ENCODE peak calls at places on chromosomes 13 and 19, in ten cellular contexts. One of them, this sample, is unnamed.

GRCh38 chr13:28494861-28495585 is at the start of gene FLT1:
- DNase-seq in activated naive CD4-positive, alpha-beta T cell treated with anti-CD3 and anti-CD28 coated beads, Interleukin-2, amount 10 ng/mL, durations not matched to agents 7 days and 5 days: peak; percentile 63
- DNase-seq in bronchial epithelial cell: no peak
- DNase-seq in naive B cell: peak; percentile 36
- DNase-seq in H54: no peak
- DNase-seq in hepatocyte: peak; percentile 60
- DNase-seq in putamen: peak; percentile 15
- DNase-seq in fibroblast of mammary gland: no peak
- DNase-seq in GM23338: peak; percentile 93
- DNase-seq in fibroblast of the conjunctiva: no peak
- DNase-seq in this sample: no peak

GRCh38 chr13:74288361-74288911 is 154.2 kb upstream of the KLF12 start:
- DNase-seq in activated naive CD4-positive, alpha-beta T cell treated with anti-CD3 and anti-CD28 coated beads, Interleukin-2, amount 10 ng/mL, durations not matched to agents 7 days and 5 days: peak; percentile 42
- DNase-seq in bronchial epithelial cell: peak; percentile 46
- DNase-seq in naive B cell: peak; percentile 50
- DNase-seq in H54: no peak
- DNase-seq in hepatocyte: peak; percentile 46
- DNase-seq in putamen: peak; percentile 32
- DNase-seq in fibroblast of mammary gland: no peak
- DNase-seq in GM23338: peak; percentile 46
- DNase-seq in fibroblast of the conjunctiva: no peak
- DNase-seq in this sample: peak; percentile 67

GRCh38 chr19:32224371-32225244 is 120.8 kb upstream of the ZNF507 start:
- DNase-seq in activated naive CD4-positive, alpha-beta T cell treated with anti-CD3 and anti-CD28 coated beads, Interleukin-2, amount 10 ng/mL, durations not matched to agents 7 days and 5 days: peak; percentile 63
- DNase-seq in bronchial epithelial cell: peak; percentile 10
- DNase-seq in naive B cell: peak; percentile 42
- DNase-seq in H54: peak; percentile 63
- DNase-seq in hepatocyte: peak; percentile 77
- DNase-seq in putamen: peak; percentile 22
- DNase-seq in fibroblast of mammary gland: peak; percentile 35
- DNase-seq in GM23338: peak; percentile 72
- DNase-seq in fibroblast of the conjunctiva: peak; percentile 2
- DNase-seq in this sample: peak; percentile 38

GRCh38 chr19:33501957-33502356 is 19.6 kb downstream of the PEPD start:
- DNase-seq in activated naive CD4-positive, alpha-beta T cell treated with anti-CD3 and anti-CD28 coated beads, Interleukin-2, amount 10 ng/mL, durations not matched to agents 7 days and 5 days: no peak
- DNase-seq in bronchial epithelial cell: no peak
- DNase-seq in naive B cell: no peak
- DNase-seq in H54: no peak
- DNase-seq in hepatocyte: no peak
- DNase-seq in putamen: no peak
- DNase-seq in fibroblast of mammary gland: no peak
- DNase-seq in GM23338: no peak
- DNase-seq in fibroblast of the conjunctiva: no peak
- DNase-seq in this sample: no peak

GRCh38 chr13:20144141-20144850 is 16.6 kb downstream of the GJA3 start:
- DNase-seq in activated naive CD4-positive, alpha-beta T cell treated with anti-CD3 and anti-CD28 coated beads, Interleukin-2, amount 10 ng/mL, durations not matched to agents 7 days and 5 days: no peak
- DNase-seq in bronchial epithelial cell: no peak
- DNase-seq in naive B cell: no peak
- DNase-seq in H54: no peak
- DNase-seq in hepatocyte: no peak
- DNase-seq in putamen: no peak
- DNase-seq in fibroblast of mammary gland: no peak
- DNase-seq in GM23338: no peak
- DNase-seq in fibroblast of the conjunctiva: no peak
- DNase-seq in this sample: no peak

GRCh38 chr13:94711561-94712286 is 621 bp downstream of the SOX21 start:
- DNase-seq in activated naive CD4-positive, alpha-beta T cell treated with anti-CD3 and anti-CD28 coated beads, Interleukin-2, amount 10 ng/mL, durations not matched to agents 7 days and 5 days: peak; percentile 34
- DNase-seq in bronchial epithelial cell: no peak
- DNase-seq in naive B cell: no peak
- DNase-seq in H54: no peak
- DNase-seq in hepatocyte: peak; percentile 46
- DNase-seq in putamen: no peak
- DNase-seq in fibroblast of mammary gland: peak; percentile 28
- DNase-seq in GM23338: peak; percentile 56
- DNase-seq in fibroblast of the conjunctiva: no peak
- DNase-seq in this sample: no peak

GRCh38 chr13:43261018-43261417 is 237.6 kb downstream of the DNAJC15 start:
- DNase-seq in activated naive CD4-positive, alpha-beta T cell treated with anti-CD3 and anti-CD28 coated beads, Interleukin-2, amount 10 ng/mL, durations not matched to agents 7 days and 5 days: no peak
- DNase-seq in bronchial epithelial cell: peak; percentile 63
- DNase-seq in naive B cell: no peak
- DNase-seq in H54: no peak
- DNase-seq in hepatocyte: no peak
- DNase-seq in putamen: no peak
- DNase-seq in fibroblast of mammary gland: peak; percentile 85
- DNase-seq in GM23338: no peak
- DNase-seq in fibroblast of the conjunctiva: no peak
- DNase-seq in this sample: no peak

GRCh38 chr19:47106819-47107200 is 6.8 kb downstream of the ZC3H4 start:
- DNase-seq in activated naive CD4-positive, alpha-beta T cell treated with anti-CD3 and anti-CD28 coated beads, Interleukin-2, amount 10 ng/mL, durations not matched to agents 7 days and 5 days: no peak
- DNase-seq in bronchial epithelial cell: no peak
- DNase-seq in naive B cell: no peak
- DNase-seq in H54: no peak
- DNase-seq in hepatocyte: no peak
- DNase-seq in putamen: no peak
- DNase-seq in fibroblast of mammary gland: peak; percentile 84
- DNase-seq in GM23338: no peak
- DNase-seq in fibroblast of the conjunctiva: no peak
- DNase-seq in this sample: no peak

GRCh38 chr13:64529874-64530485 is 2700.2 kb downstream of the PCDH9 start:
- DNase-seq in activated naive CD4-positive, alpha-beta T cell treated with anti-CD3 and anti-CD28 coated beads, Interleukin-2, amount 10 ng/mL, durations not matched to agents 7 days and 5 days: no peak
- DNase-seq in bronchial epithelial cell: no peak
- DNase-seq in naive B cell: peak; percentile 3
- DNase-seq in H54: no peak
- DNase-seq in hepatocyte: peak; percentile 7
- DNase-seq in putamen: no peak
- DNase-seq in fibroblast of mammary gland: peak; percentile 14
- DNase-seq in GM23338: peak; percentile 73
- DNase-seq in fibroblast of the conjunctiva: no peak
- DNase-seq in this sample: no peak

GRCh38 chr19:50003810-50004419 is 21.3 kb downstream of the VRK3 start:
- DNase-seq in activated naive CD4-positive, alpha-beta T cell treated with anti-CD3 and anti-CD28 coated beads, Interleukin-2, amount 10 ng/mL, durations not matched to agents 7 days and 5 days: peak; percentile 38
- DNase-seq in bronchial epithelial cell: peak; percentile 91
- DNase-seq in naive B cell: no peak
- DNase-seq in H54: peak; percentile 97
- DNase-seq in hepatocyte: peak; percentile 40
- DNase-seq in putamen: no peak
- DNase-seq in fibroblast of mammary gland: peak; percentile 80
- DNase-seq in GM23338: no peak
- DNase-seq in fibroblast of the conjunctiva: peak; percentile 90
- DNase-seq in this sample: no peak

GRCh38 chr13:46896346-46897138 is at the start of gene HTR2A:
- DNase-seq in activated naive CD4-positive, alpha-beta T cell treated with anti-CD3 and anti-CD28 coated beads, Interleukin-2, amount 10 ng/mL, durations not matched to agents 7 days and 5 days: peak; percentile 27
- DNase-seq in bronchial epithelial cell: no peak
- DNase-seq in naive B cell: no peak
- DNase-seq in H54: no peak
- DNase-seq in hepatocyte: peak; percentile 14
- DNase-seq in putamen: no peak
- DNase-seq in fibroblast of mammary gland: peak; percentile 48
- DNase-seq in GM23338: peak; percentile 12
- DNase-seq in fibroblast of the conjunctiva: no peak
- DNase-seq in this sample: no peak

GRCh38 chr19:15107056-15108010 is at the start of gene SYDE1:
- DNase-seq in activated naive CD4-positive, alpha-beta T cell treated with anti-CD3 and anti-CD28 coated beads, Interleukin-2, amount 10 ng/mL, durations not matched to agents 7 days and 5 days: no peak
- DNase-seq in bronchial epithelial cell: no peak
- DNase-seq in naive B cell: no peak
- DNase-seq in H54: peak; percentile 83
- DNase-seq in hepatocyte: peak; percentile 66
- DNase-seq in putamen: no peak
- DNase-seq in fibroblast of mammary gland: peak; percentile 45
- DNase-seq in GM23338: peak; percentile 92
- DNase-seq in fibroblast of the conjunctiva: peak; percentile 31
- DNase-seq in this sample: peak; percentile 4

GRCh38 chr19:39390460-39390758 is 497 bp downstream of the PAF1 start:
- DNase-seq in activated naive CD4-positive, alpha-beta T cell treated with anti-CD3 and anti-CD28 coated beads, Interleukin-2, amount 10 ng/mL, durations not matched to agents 7 days and 5 days: peak; percentile 89
- DNase-seq in bronchial epithelial cell: peak; percentile 72
- DNase-seq in naive B cell: no peak
- DNase-seq in H54: no peak
- DNase-seq in hepatocyte: peak; percentile 91
- DNase-seq in putamen: peak; percentile 78
- DNase-seq in fibroblast of mammary gland: peak; percentile 44
- DNase-seq in GM23338: no peak
- DNase-seq in fibroblast of the conjunctiva: no peak
- DNase-seq in this sample: no peak

GRCh38 chr19:53659292-53659691 is 27.5 kb downstream of the DPRX start:
- DNase-seq in activated naive CD4-positive, alpha-beta T cell treated with anti-CD3 and anti-CD28 coated beads, Interleukin-2, amount 10 ng/mL, durations not matched to agents 7 days and 5 days: no peak
- DNase-seq in bronchial epithelial cell: peak; percentile 15
- DNase-seq in naive B cell: no peak
- DNase-seq in H54: peak; percentile 56
- DNase-seq in hepatocyte: peak; percentile 88
- DNase-seq in putamen: peak; percentile 64
- DNase-seq in fibroblast of mammary gland: no peak
- DNase-seq in GM23338: peak; percentile 94
- DNase-seq in fibroblast of the conjunctiva: no peak
- DNase-seq in this sample: peak; percentile 53

GRCh38 chr19:8640402-8641004 is 10.1 kb downstream of the NFILZ start:
- DNase-seq in activated naive CD4-positive, alpha-beta T cell treated with anti-CD3 and anti-CD28 coated beads, Interleukin-2, amount 10 ng/mL, durations not matched to agents 7 days and 5 days: no peak
- DNase-seq in bronchial epithelial cell: no peak
- DNase-seq in naive B cell: no peak
- DNase-seq in H54: no peak
- DNase-seq in hepatocyte: peak; percentile 46
- DNase-seq in putamen: peak; percentile 11
- DNase-seq in fibroblast of mammary gland: no peak
- DNase-seq in GM23338: no peak
- DNase-seq in fibroblast of the conjunctiva: no peak
- DNase-seq in this sample: no peak

GRCh38 chr19:33054623-33055022 is 10.1 kb downstream of the RHPN2 start:
- DNase-seq in activated naive CD4-positive, alpha-beta T cell treated with anti-CD3 and anti-CD28 coated beads, Interleukin-2, amount 10 ng/mL, durations not matched to agents 7 days and 5 days: no peak
- DNase-seq in bronchial epithelial cell: peak; percentile 63
- DNase-seq in naive B cell: no peak
- DNase-seq in H54: no peak
- DNase-seq in hepatocyte: peak; percentile 50
- DNase-seq in putamen: no peak
- DNase-seq in fibroblast of mammary gland: no peak
- DNase-seq in GM23338: no peak
- DNase-seq in fibroblast of the conjunctiva: no peak
- DNase-seq in this sample: no peak

GRCh38 chr19:15300533-15301194 is 31.7 kb downstream of the BRD4 start:
- DNase-seq in activated naive CD4-positive, alpha-beta T cell treated with anti-CD3 and anti-CD28 coated beads, Interleukin-2, amount 10 ng/mL, durations not matched to agents 7 days and 5 days: no peak
- DNase-seq in bronchial epithelial cell: no peak
- DNase-seq in naive B cell: no peak
- DNase-seq in H54: no peak
- DNase-seq in hepatocyte: no peak
- DNase-seq in putamen: no peak
- DNase-seq in fibroblast of mammary gland: peak; percentile 86
- DNase-seq in GM23338: no peak
- DNase-seq in fibroblast of the conjunctiva: peak; percentile 89
- DNase-seq in this sample: no peak